ENCODE peak calls at places on chromosomes 4 and X, in six cellular contexts. D, V, N, A, U and Y are unnamed samples.

GRCh38 chr4:6509587-6509986 is 37.2 kb upstream of the PPP2R2C start:
- DNase-seq in D (no peak), V (no peak), N (no peak), A (peak), U (no peak), Y (no peak)

GRCh38 chr4:56817840-56818491 is 3.5 kb downstream of the SPINK2 start:
- DNase-seq in D (no peak), V (no peak), N (no peak), A (no peak), U (no peak), Y (no peak)

GRCh38 chrX:41481264-41482109 is 34.3 kb downstream of the NYX start:
- DNase-seq in D (no peak), V (no peak), N (no peak), A (peak), U (no peak), Y (no peak)

GRCh38 chr4:25783943-25784342 is 78.8 kb downstream of the SEL1L3 start:
- DNase-seq in D (no peak), V (no peak), N (no peak), A (no peak), U (no peak), Y (no peak)

GRCh38 chr4:71222661-71223060 is 116.2 kb upstream of the SLC4A4 start:
- DNase-seq in D (no peak), V (no peak), N (no peak), A (no peak), U (no peak), Y (no peak)

GRCh38 chr4:174387721-174388120 is 104.0 kb downstream of the CEP44 start:
- DNase-seq in D (no peak), V (no peak), N (no peak), A (no peak), U (no peak), Y (no peak)

GRCh38 chr4:85756938-85757337 is 282.0 kb downstream of the ARHGAP24 start:
- DNase-seq in D (no peak), V (no peak), N (no peak), A (peak), U (no peak), Y (no peak)

GRCh38 chr4:40684404-40684803 is 54.7 kb upstream of the RBM47 start:
- DNase-seq in D (no peak), V (no peak), N (no peak), A (no peak), U (no peak), Y (no peak)

GRCh38 chrX:118536687-118537461 is 41.3 kb downstream of the DOCK11 start:
- DNase-seq in D (no peak), V (peak), N (no peak), A (peak), U (no peak), Y (no peak)

GRCh38 chr4:3635090-3635820 is 103.0 kb upstream of the LRPAP1 start:
- DNase-seq in D (no peak), V (no peak), N (no peak), A (no peak), U (no peak), Y (peak)

GRCh38 chrX:584572-584971 is 46.0 kb upstream of the SHOX start:
- DNase-seq in D (no peak), V (no peak), N (no peak), A (no peak), U (no peak), Y (no peak)

GRCh38 chr4:8422786-8423185 is 17.7 kb downstream of the ACOX3 start:
- DNase-seq in D (no peak), V (no peak), N (no peak), A (no peak), U (no peak), Y (no peak)

GRCh38 chr4:32624943-32625603 is 1904.9 kb downstream of the PCDH7 start:
- DNase-seq in D (no peak), V (no peak), N (no peak), A (no peak), U (no peak), Y (no peak)

GRCh38 chr4:139913398-139913990 is 240.5 kb downstream of the MAML3 start:
- DNase-seq in D (no peak), V (no peak), N (no peak), A (no peak), U (no peak), Y (no peak)

GRCh38 chr4:24809376-24809775 is 14.0 kb downstream of the SOD3 start:
- DNase-seq in D (no peak), V (no peak), N (no peak), A (peak), U (no peak), Y (no peak)

GRCh38 chrX:17520206-17520605 is 145.2 kb downstream of the NHS start:
- DNase-seq in D (no peak), V (no peak), N (no peak), A (no peak), U (no peak), Y (no peak)

GRCh38 chr4:117429506-117429905 is 344.1 kb upstream of the TRAM1L1 start:
- DNase-seq in D (no peak), V (no peak), N (no peak), A (no peak), U (no peak), Y (no peak)

GRCh38 chr4:117434424-117434823 is 349.0 kb upstream of the TRAM1L1 start:
- DNase-seq in D (no peak), V (no peak), N (no peak), A (no peak), U (no peak), Y (no peak)

GRCh38 chr4:117429061-117429460 is 343.7 kb upstream of the TRAM1L1 start:
- DNase-seq in D (no peak), V (no peak), N (no peak), A (peak), U (no peak), Y (no peak)
- TF ChIP-seq CTCF in D (no peak), V (no peak), N (no peak), A (peak), U (no peak), Y (no peak)

DNA sequence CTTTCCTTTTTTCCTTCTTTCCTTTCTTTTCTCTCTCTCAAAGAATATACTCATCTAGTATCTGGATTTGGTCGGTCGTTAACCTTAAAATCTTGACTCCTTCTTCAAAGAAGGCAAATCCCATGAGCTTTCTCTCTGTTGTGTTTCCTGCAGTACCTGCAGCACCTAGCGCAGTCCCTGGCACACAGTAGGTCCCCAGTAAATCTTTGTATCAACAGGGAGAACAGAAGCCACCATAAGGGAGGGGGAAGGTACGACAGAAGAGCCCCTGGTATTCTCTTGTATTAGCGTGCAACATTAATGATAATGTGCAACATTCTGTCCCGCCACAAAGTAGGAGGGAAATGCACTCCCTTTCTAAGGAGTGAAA is 133.5 kb downstream of the AMELX start:
- DNase-seq in D (no peak), V (no peak), N (no peak), A (no peak), U (no peak), Y (no peak)
- H3K27ac ChIP-seq in D (no peak), V (no peak), N (peak), A (no peak), U (no peak), Y (peak)

GRCh38 chrX:37504991-37505390 is 66.5 kb upstream of the LANCL3 start:
- DNase-seq in D (no peak), V (no peak), N (no peak), A (no peak), U (no peak), Y (no peak)

GRCh38 chrX:37509349-37509748 is 62.1 kb upstream of the LANCL3 start:
- DNase-seq in D (no peak), V (no peak), N (no peak), A (peak), U (no peak), Y (no peak)
- TF ChIP-seq CTCF in D (no peak), V (no peak), N (peak), A (peak), U (peak), Y (no peak)

DNA sequence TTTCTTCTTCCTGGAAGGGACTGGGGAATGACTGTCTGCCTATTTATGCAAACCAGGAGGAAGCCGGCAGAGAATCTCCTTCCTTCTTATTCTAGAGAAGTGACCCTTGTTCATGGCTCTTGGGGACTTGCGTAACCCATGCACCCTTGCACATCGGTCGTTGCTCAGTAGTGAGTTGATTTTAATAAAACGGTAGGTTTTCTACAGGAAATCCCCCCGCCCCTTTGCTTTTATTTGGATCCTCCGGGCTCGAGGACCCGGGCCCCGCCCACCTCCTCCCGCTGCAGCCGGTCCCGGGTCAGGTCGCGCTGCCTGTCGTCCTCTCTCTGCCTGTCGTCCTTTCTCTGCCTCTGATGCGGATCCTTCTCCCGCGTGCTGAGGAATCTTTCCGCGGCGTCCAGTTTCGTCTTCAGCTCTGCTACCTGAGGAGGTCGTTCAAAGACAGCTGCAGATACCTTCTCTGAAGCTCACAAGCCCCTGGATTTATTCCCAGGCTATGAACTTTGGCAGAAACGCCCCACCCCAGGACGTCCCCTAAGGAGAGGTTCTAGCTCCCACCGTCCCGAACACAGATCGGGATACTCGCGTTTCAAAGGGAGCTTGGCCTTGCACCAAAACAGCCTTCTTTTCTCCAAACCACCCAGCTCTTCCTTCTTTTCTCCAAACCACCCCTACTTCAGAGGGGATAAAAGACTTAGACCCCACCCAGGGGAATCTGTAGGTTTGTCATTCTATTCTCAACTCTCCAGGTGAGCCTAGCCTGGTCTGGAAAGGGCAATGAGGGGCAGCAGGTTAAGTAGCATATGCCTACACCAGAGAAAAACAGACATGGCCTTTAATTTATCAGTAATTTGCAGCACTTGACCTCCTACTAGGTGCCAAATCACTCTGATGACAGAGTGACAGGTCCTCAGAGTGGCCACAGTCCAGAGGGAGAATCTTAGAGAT is 7.0 kb downstream of the TNIP3 start:
- DNase-seq in D (peak), V (no peak), N (no peak), A (peak), U (no peak), Y (no peak)
- H3K27ac ChIP-seq in D (no peak), V (peak), N (no peak), A (no peak), U (no peak), Y (no peak)

DNA sequence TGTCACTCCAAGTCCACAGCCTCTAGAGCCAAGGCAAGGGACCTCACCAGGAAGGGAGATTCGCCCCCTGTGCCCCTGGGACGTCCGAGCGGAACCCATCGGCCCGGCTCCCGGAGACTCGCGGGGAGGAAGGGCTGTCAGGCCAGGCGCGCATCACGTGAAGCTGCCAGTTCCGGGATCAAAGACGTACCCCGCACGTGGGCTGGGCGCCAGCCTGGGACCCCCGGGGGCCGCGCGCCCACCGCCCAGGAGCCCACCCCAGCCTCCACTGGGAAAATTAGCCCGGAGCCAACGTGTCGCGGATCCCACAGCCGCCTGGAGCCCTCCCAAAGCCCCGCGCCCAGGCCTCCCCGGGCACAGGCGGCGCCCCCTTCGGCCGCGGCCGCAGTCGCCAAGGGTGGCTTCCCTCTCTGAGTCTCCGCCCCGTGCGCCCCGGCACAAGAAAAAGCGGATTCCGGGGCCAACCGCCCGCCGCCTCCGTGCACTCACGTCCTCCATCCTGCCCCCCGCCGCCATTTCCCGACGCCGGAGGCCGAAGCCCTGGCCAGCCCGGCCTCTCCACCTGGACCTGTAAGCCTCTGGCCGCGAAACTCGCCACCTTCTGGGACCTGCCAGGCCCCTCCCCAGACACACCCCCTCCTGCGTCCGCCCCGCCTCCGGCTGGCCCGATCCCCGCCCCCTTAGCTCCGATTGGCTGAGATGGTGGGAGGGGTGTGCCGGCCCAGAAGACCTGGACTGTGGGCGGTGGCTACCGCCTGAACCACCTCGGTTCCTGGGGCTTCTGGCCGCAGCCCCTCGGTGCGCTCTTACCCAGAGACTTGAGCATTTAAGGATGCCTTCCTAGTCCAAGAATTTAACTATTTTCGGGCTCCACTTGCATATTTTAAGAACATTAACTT is at the start of gene TMEM192:
- DNase-seq in D (peak), V (peak), N (peak), A (peak), U (peak), Y (peak)
- TF ChIP-seq CTCF in D (no peak), V (no peak), N (peak), A (peak), U (peak), Y (peak)

GRCh38 chrX:69140837-69141236 is 24.4 kb downstream of the PJA1 start:
- DNase-seq in D (no peak), V (no peak), N (no peak), A (no peak), U (no peak), Y (no peak)
- H3K27ac ChIP-seq in D (no peak), V (no peak), N (no peak), A (no peak), U (no peak), Y (no peak)

GRCh38 chr4:22515145-22515887 is 550 bp downstream of the ADGRA3 start:
- DNase-seq in D (peak), V (no peak), N (no peak), A (peak), U (no peak), Y (peak)
- TF ChIP-seq CTCF in D (no peak), V (no peak), N (no peak), A (peak), U (peak), Y (no peak)

DNA sequence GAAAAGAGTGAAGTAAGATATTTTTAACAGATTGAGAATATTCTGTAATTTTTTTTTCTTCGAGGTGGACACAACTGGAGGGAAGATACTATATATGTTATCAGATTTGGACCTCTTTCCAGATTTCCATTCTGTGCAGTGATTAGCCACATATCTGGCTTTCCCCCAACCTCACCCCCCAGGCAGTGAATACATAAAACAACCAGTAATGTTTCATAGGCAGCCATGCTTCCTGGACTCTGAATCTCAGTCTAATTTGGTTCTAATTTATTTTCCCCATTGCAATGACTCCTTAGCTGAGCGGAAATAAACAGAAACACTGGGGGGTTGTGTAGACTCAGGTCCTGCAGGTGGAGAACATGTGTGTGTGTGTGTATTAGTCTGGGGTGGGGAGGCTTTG is 226.5 kb downstream of the FBXW7 start:
- DNase-seq in D (no peak), V (no peak), N (no peak), A (no peak), U (no peak), Y (no peak)
- H3K27ac ChIP-seq in D (no peak), V (no peak), N (no peak), A (no peak), U (no peak), Y (no peak)

GRCh38 chrX:15441464-15441863 is 51.7 kb downstream of the PIR start:
- DNase-seq in D (no peak), V (no peak), N (no peak), A (no peak), U (no peak), Y (no peak)
- TF ChIP-seq CTCF in D (no peak), V (no peak), N (no peak), A (no peak), U (no peak), Y (no peak)

GRCh38 chr4:10333942-10334341 is 123.3 kb downstream of the ZNF518B start:
- DNase-seq in D (no peak), V (no peak), N (no peak), A (peak), U (no peak), Y (no peak)
- H3K27ac ChIP-seq in D (no peak), V (no peak), N (no peak), A (no peak), U (no peak), Y (no peak)